ENCODE peak calls at places on chromosomes 4 and X, in four cellular contexts. M is NCI-H460, P is NCI-H748 treated with DMSO at 0.1 percent for 48 hours, E is hypothalamus. A is an unnamed sample.

GRCh38 chr4:186249785-186250739 is 15.9 kb upstream of the F11 start:
- DNase-seq in M (no peak), P (no peak), E (no peak), A (no peak)

GRCh38 chr4:180205276-180205675 is 2037.9 kb upstream of the TENM3 start:
- DNase-seq in M (no peak), P (no peak), E (no peak), A (no peak)

GRCh38 chr4:40662962-40663604 is 33.4 kb upstream of the RBM47 start:
- DNase-seq in M (no peak), P (peak; percentile 91), E (no peak), A (no peak)

GRCh38 chr4:4559596-4559995 is 17.7 kb upstream of the STX18 start:
- DNase-seq in M (no peak), P (no peak), E (no peak), A (no peak)

GRCh38 chrX:4710618-4711433 is 997.4 kb upstream of the PRKX start:
- DNase-seq in M (peak; percentile 14), P (no peak), E (no peak), A (no peak)

GRCh38 chrX:71017396-71017939 is 50.7 kb downstream of the SNX12 start:
- DNase-seq in M (no peak), P (no peak), E (no peak), A (no peak)

GRCh38 chrX:45774961-45775360 is 574.3 kb upstream of the DIPK2B start:
- DNase-seq in M (no peak), P (no peak), E (no peak), A (no peak)

GRCh38 chr4:183256756-183257385 is 63.2 kb downstream of the CLDN22 start:
- DNase-seq in M (peak; percentile 30), P (no peak), E (no peak), A (peak; percentile 12)

GRCh38 chr4:88286897-88287296 is 2.5 kb upstream of the PPM1K start:
- DNase-seq in M (no peak), P (no peak), E (no peak), A (no peak)

GRCh38 chrX:32678487-32678886 is 532.9 kb downstream of the DMD start:
- DNase-seq in M (no peak), P (no peak), E (no peak), A (no peak)

GRCh38 chr4:39442910-39443480 is 15.7 kb downstream of the RPL9 start:
- DNase-seq in M (no peak), P (no peak), E (no peak), A (no peak)

GRCh38 chrX:138925330-138925729 is 213.8 kb upstream of the FGF13 start:
- DNase-seq in M (peak; percentile 37), P (no peak), E (no peak), A (no peak)

GRCh38 chrX:46840946-46841740 is 4.3 kb downstream of the RP2 start:
- DNase-seq in M (no peak), P (no peak), E (peak; percentile 37), A (no peak)

GRCh38 chr4:24853142-24853541 is 57.8 kb downstream of the SOD3 start:
- DNase-seq in M (no peak), P (no peak), E (no peak), A (no peak)

GRCh38 chr4:140971077-140971792 is 162.0 kb downstream of the RNF150 start:
- DNase-seq in M (no peak), P (no peak), E (no peak), A (no peak)

GRCh38 chr4:186719925-186720694 is 3.5 kb downstream of the FAT1 start:
- DNase-seq in M (no peak), P (no peak), E (no peak), A (no peak)

GRCh38 chr4:8864912-8865680 is 6.5 kb downstream of the HMX1 start:
- DNase-seq in M (no peak), P (no peak), E (no peak), A (no peak)

GRCh38 chr4:48594185-48594584 is 104.1 kb downstream of the ZAR1 start:
- DNase-seq in M (no peak), P (no peak), E (no peak), A (no peak)

GRCh38 chrX:21781525-21781924 is 23.6 kb upstream of the SMPX start:
- DNase-seq in M (no peak), P (no peak), E (no peak), A (no peak)

GRCh38 chr4:106717094-106717493 is 319.0 kb downstream of the DKK2 start:
- DNase-seq in M (no peak), P (no peak), E (no peak), A (no peak)

GRCh38 chr4:136863756-136864155 is 668.5 kb downstream of the PCDH18 start:
- DNase-seq in M (no peak), P (no peak), E (no peak), A (no peak)

GRCh38 chrX:17547658-17548057 is 172.7 kb downstream of the NHS start:
- DNase-seq in M (peak; percentile 27), P (peak; percentile 25), E (no peak), A (no peak)

GRCh38 chr4:26362745-26363439 is 42.1 kb downstream of the RBPJ start:
- DNase-seq in M (no peak), P (no peak), E (no peak), A (no peak)

GRCh38 chr4:5980436-5981155 is 37.6 kb downstream of the C4orf50 start:
- DNase-seq in M (no peak), P (no peak), E (no peak), A (no peak)